ENCODE peak calls at places on chromosomes 11 and 22, in eight cellular contexts. One of them, this sample, is unnamed.

GRCh38 chr22:47627561-47628253 is 865.3 kb downstream of the TBC1D22A start:
- DNase-seq in psoas muscle: no peak
- DNase-seq in GM12878: no peak
- DNase-seq in transverse colon: no peak
- DNase-seq in A549: no peak
- DNase-seq in left ventricle myocardium inferior: no peak
- DNase-seq in cardiac muscle cell: no peak
- DNase-seq in CD8-positive, alpha-beta T cell: no peak
- DNase-seq in this sample: no peak

GRCh38 chr11:68724293-68724692 is 27.0 kb downstream of the TESMIN start:
- DNase-seq in CD8-positive, alpha-beta T cell: no peak
- DNase-seq in cardiac muscle cell: no peak
- DNase-seq in GM12878: no peak
- DNase-seq in left ventricle myocardium inferior: no peak
- DNase-seq in transverse colon: no peak
- DNase-seq in psoas muscle: no peak
- DNase-seq in A549: no peak
- DNase-seq in this sample: no peak

GRCh38 chr11:74950374-74950969 is 1.4 kb downstream of the SPCS2 start:
- DNase-seq in GM12878: peak; percentile 61
- DNase-seq in transverse colon: no peak
- DNase-seq in CD8-positive, alpha-beta T cell: no peak
- DNase-seq in psoas muscle: no peak
- DNase-seq in left ventricle myocardium inferior: no peak
- DNase-seq in A549: no peak
- DNase-seq in cardiac muscle cell: no peak
- DNase-seq in this sample: no peak

GRCh38 chr11:103832762-103833161 is 203.7 kb upstream of the DDI1 start:
- DNase-seq in left ventricle myocardium inferior: no peak
- DNase-seq in GM12878: no peak
- DNase-seq in transverse colon: no peak
- DNase-seq in cardiac muscle cell: no peak
- DNase-seq in CD8-positive, alpha-beta T cell: no peak
- DNase-seq in psoas muscle: no peak
- DNase-seq in A549: no peak
- DNase-seq in this sample: no peak

GRCh38 chr11:12201016-12201985 is 90.9 kb downstream of the MICAL2 start:
- DNase-seq in GM12878: no peak
- DNase-seq in transverse colon: no peak
- DNase-seq in psoas muscle: no peak
- DNase-seq in left ventricle myocardium inferior: peak; percentile 72
- DNase-seq in CD8-positive, alpha-beta T cell: no peak
- DNase-seq in cardiac muscle cell: peak; percentile 98
- DNase-seq in A549: peak; percentile 19
- DNase-seq in this sample: no peak

GRCh38 chr11:107789767-107790166 is 68.8 kb downstream of the SLC35F2 start:
- DNase-seq in GM12878: no peak
- DNase-seq in A549: no peak
- DNase-seq in left ventricle myocardium inferior: no peak
- DNase-seq in transverse colon: no peak
- DNase-seq in psoas muscle: no peak
- DNase-seq in CD8-positive, alpha-beta T cell: no peak
- DNase-seq in cardiac muscle cell: no peak
- DNase-seq in this sample: no peak

GRCh38 chr11:68673991-68674390 is 10.4 kb upstream of the GAL start:
- DNase-seq in left ventricle myocardium inferior: no peak
- DNase-seq in A549: no peak
- DNase-seq in transverse colon: no peak
- DNase-seq in psoas muscle: no peak
- DNase-seq in cardiac muscle cell: no peak
- DNase-seq in CD8-positive, alpha-beta T cell: no peak
- DNase-seq in GM12878: no peak
- DNase-seq in this sample: no peak

GRCh38 chr22:30637701-30638114 is 2.1 kb downstream of the SLC35E4 start:
- DNase-seq in cardiac muscle cell: no peak
- DNase-seq in GM12878: no peak
- DNase-seq in psoas muscle: no peak
- DNase-seq in transverse colon: no peak
- DNase-seq in CD8-positive, alpha-beta T cell: no peak
- DNase-seq in left ventricle myocardium inferior: no peak
- DNase-seq in A549: no peak
- DNase-seq in this sample: no peak

GRCh38 chr11:63919267-63920125 is 2.5 kb upstream of the RCOR2 start:
- DNase-seq in A549: no peak
- DNase-seq in GM12878: no peak
- DNase-seq in cardiac muscle cell: peak; percentile 53
- DNase-seq in transverse colon: peak; percentile 50
- DNase-seq in left ventricle myocardium inferior: peak; percentile 76
- DNase-seq in CD8-positive, alpha-beta T cell: no peak
- DNase-seq in psoas muscle: peak; percentile 39
- DNase-seq in this sample: no peak

GRCh38 chr11:47507016-47507631 is 45.8 kb downstream of the CELF1 start:
- DNase-seq in transverse colon: no peak
- DNase-seq in A549: no peak
- DNase-seq in psoas muscle: no peak
- DNase-seq in cardiac muscle cell: peak; percentile 8
- DNase-seq in left ventricle myocardium inferior: no peak
- DNase-seq in GM12878: peak; percentile 50
- DNase-seq in CD8-positive, alpha-beta T cell: no peak
- DNase-seq in this sample: no peak

GRCh38 chr11:27619936-27620335 is 80.3 kb downstream of the BDNF start:
- DNase-seq in psoas muscle: no peak
- DNase-seq in A549: no peak
- DNase-seq in left ventricle myocardium inferior: no peak
- DNase-seq in CD8-positive, alpha-beta T cell: no peak
- DNase-seq in transverse colon: no peak
- DNase-seq in cardiac muscle cell: no peak
- DNase-seq in GM12878: no peak
- DNase-seq in this sample: no peak

GRCh38 chr11:121070951-121071350 is 30.1 kb upstream of the TECTA start:
- DNase-seq in transverse colon: no peak
- DNase-seq in cardiac muscle cell: no peak
- DNase-seq in CD8-positive, alpha-beta T cell: no peak
- DNase-seq in psoas muscle: no peak
- DNase-seq in GM12878: no peak
- DNase-seq in left ventricle myocardium inferior: no peak
- DNase-seq in A549: no peak
- DNase-seq in this sample: no peak

GRCh38 chr11:9758676-9759518 is 95.0 kb downstream of the SWAP70 start:
- DNase-seq in psoas muscle: peak; percentile 87
- DNase-seq in left ventricle myocardium inferior: peak; percentile 90
- DNase-seq in A549: peak; percentile 77
- DNase-seq in transverse colon: peak; percentile 75
- DNase-seq in cardiac muscle cell: peak; percentile 90
- DNase-seq in GM12878: no peak
- DNase-seq in CD8-positive, alpha-beta T cell: peak; percentile 28
- DNase-seq in this sample: no peak

GRCh38 chr11:22044126-22044525 is 148.8 kb upstream of the ANO5 start:
- DNase-seq in psoas muscle: no peak
- DNase-seq in left ventricle myocardium inferior: no peak
- DNase-seq in transverse colon: no peak
- DNase-seq in GM12878: no peak
- DNase-seq in CD8-positive, alpha-beta T cell: no peak
- DNase-seq in A549: peak; percentile 56
- DNase-seq in cardiac muscle cell: no peak
- DNase-seq in this sample: no peak

GRCh38 chr11:62601114-62601363 is 626 bp downstream of the MTA2 start:
- DNase-seq in psoas muscle: peak; percentile 64
- DNase-seq in GM12878: no peak
- DNase-seq in left ventricle myocardium inferior: peak; percentile 62
- DNase-seq in A549: no peak
- DNase-seq in cardiac muscle cell: peak; percentile 41
- DNase-seq in CD8-positive, alpha-beta T cell: peak; percentile 39
- DNase-seq in transverse colon: peak; percentile 55
- DNase-seq in this sample: no peak

GRCh38 chr22:42446151-42446550 is 13.9 kb upstream of the NFAM1 start:
- DNase-seq in psoas muscle: no peak
- DNase-seq in A549: no peak
- DNase-seq in left ventricle myocardium inferior: no peak
- DNase-seq in CD8-positive, alpha-beta T cell: no peak
- DNase-seq in cardiac muscle cell: no peak
- DNase-seq in transverse colon: no peak
- DNase-seq in GM12878: no peak
- DNase-seq in this sample: no peak

GRCh38 chr11:74397531-74398243 is 546 bp downstream of the PGM2L1 start:
- DNase-seq in cardiac muscle cell: peak; percentile 18
- DNase-seq in A549: peak; percentile 72
- DNase-seq in CD8-positive, alpha-beta T cell: peak; percentile 16
- DNase-seq in transverse colon: peak; percentile 62
- DNase-seq in GM12878: no peak
- DNase-seq in psoas muscle: peak; percentile 24
- DNase-seq in left ventricle myocardium inferior: no peak
- DNase-seq in this sample: no peak

GRCh38 chr11:115920087-115920461 is 415.9 kb upstream of the CADM1 start:
- DNase-seq in transverse colon: no peak
- DNase-seq in GM12878: no peak
- DNase-seq in left ventricle myocardium inferior: no peak
- DNase-seq in CD8-positive, alpha-beta T cell: no peak
- DNase-seq in cardiac muscle cell: no peak
- DNase-seq in A549: no peak
- DNase-seq in psoas muscle: no peak
- DNase-seq in this sample: no peak

GRCh38 chr22:46732041-46732379 is 6.0 kb downstream of the CERK start:
- DNase-seq in left ventricle myocardium inferior: no peak
- DNase-seq in GM12878: no peak
- DNase-seq in transverse colon: no peak
- DNase-seq in cardiac muscle cell: no peak
- DNase-seq in CD8-positive, alpha-beta T cell: no peak
- DNase-seq in A549: no peak
- DNase-seq in psoas muscle: no peak
- DNase-seq in this sample: no peak

GRCh38 chr11:95066721-95067041 is at the start of gene SRSF8:
- DNase-seq in transverse colon: no peak
- DNase-seq in psoas muscle: no peak
- DNase-seq in A549: no peak
- DNase-seq in CD8-positive, alpha-beta T cell: no peak
- DNase-seq in cardiac muscle cell: no peak
- DNase-seq in left ventricle myocardium inferior: no peak
- DNase-seq in GM12878: no peak
- DNase-seq in this sample: no peak

GRCh38 chr11:6402561-6402981 is 12.3 kb downstream of the SMPD1 start:
- DNase-seq in GM12878: peak; percentile 76
- DNase-seq in CD8-positive, alpha-beta T cell: peak; percentile 67
- DNase-seq in transverse colon: peak; percentile 57
- DNase-seq in psoas muscle: no peak
- DNase-seq in left ventricle myocardium inferior: no peak
- DNase-seq in cardiac muscle cell: no peak
- DNase-seq in A549: no peak
- DNase-seq in this sample: no peak

DNA sequence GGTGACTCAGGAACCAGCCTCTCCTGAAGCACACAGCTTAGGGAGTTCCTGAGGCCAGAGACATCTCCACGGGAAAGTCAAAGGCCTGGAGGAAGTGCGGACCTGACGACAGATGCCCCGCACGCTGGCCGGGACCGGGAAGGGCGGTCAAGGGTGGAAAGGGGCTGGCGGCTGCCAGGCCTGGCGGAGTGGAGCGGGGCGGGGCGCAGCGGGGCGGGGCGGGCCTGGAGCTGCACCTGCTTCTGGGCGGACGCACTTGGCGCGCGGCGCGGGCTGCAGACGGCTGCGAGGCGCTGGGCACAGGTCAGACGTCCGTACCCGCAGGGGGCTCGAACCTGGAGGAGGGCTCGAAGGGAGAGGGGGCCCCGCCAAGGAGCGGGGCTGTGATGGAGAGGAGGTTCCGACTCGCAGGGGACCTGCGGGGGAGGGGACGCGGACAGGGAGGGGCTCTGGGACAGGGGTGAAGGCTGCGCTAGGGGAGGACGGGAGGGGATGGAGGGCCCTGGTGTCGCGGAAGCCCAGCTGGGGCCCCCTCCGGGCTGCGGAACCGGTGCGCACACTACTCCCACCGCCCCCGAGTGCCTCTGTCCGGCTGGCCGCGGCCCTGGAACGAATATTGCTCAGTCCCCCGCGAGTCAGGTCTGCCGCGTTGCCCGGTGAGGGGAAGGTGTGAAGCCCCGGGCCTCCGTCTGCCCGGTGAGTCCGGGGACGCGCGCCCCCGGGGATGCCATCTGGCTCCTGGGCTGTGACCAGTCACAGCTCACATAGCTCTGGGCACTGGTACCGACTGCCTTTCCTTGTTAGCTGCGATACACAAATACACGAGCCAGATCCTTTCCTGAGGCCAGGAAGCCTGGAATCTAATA is at the start of gene TMEM45B:
- DNase-seq in left ventricle myocardium inferior: no peak
- DNase-seq in GM12878: no peak
- DNase-seq in CD8-positive, alpha-beta T cell: peak; percentile 9
- DNase-seq in A549: no peak
- DNase-seq in cardiac muscle cell: peak; percentile 4
- DNase-seq in transverse colon: peak; percentile 82
- DNase-seq in psoas muscle: no peak
- DNase-seq in this sample: no peak
- H3K4me3 ChIP-seq in left ventricle myocardium inferior: peak within 1 kb of the TSS; percentile 41
- H3K4me3 ChIP-seq in GM12878: no peak within 1 kb of the TSS
- H3K4me3 ChIP-seq in CD8-positive, alpha-beta T cell: peak within 1 kb of the TSS; percentile 42
- H3K4me3 ChIP-seq in A549: peak within 1 kb of the TSS; percentile 34
- H3K4me3 ChIP-seq in cardiac muscle cell: peak within 1 kb of the TSS; percentile 27
- H3K4me3 ChIP-seq in transverse colon: peak within 1 kb of the TSS; percentile 24
- H3K4me3 ChIP-seq in psoas muscle: no peak within 1 kb of the TSS
- H3K4me3 ChIP-seq in this sample: peak within 1 kb of the TSS; percentile 57

GRCh38 chr11:32154275-32154674 is 63.4 kb downstream of the RCN1 start:
- DNase-seq in CD8-positive, alpha-beta T cell: no peak
- DNase-seq in GM12878: peak; percentile 62
- DNase-seq in transverse colon: no peak
- DNase-seq in psoas muscle: no peak
- DNase-seq in A549: peak; percentile 18
- DNase-seq in left ventricle myocardium inferior: no peak
- DNase-seq in cardiac muscle cell: peak; percentile 64
- DNase-seq in this sample: no peak
- TF ChIP-seq CTCF in CD8-positive, alpha-beta T cell: no peak
- TF ChIP-seq CTCF in GM12878: no peak
- TF ChIP-seq CTCF in transverse colon: no peak
- TF ChIP-seq CTCF in psoas muscle: no peak
- TF ChIP-seq CTCF in A549: no peak
- TF ChIP-seq CTCF in left ventricle myocardium inferior: no peak
- TF ChIP-seq CTCF in cardiac muscle cell: peak; percentile 31
- TF ChIP-seq CTCF in this sample: no peak

GRCh38 chr11:65315204-65315865 is 669 bp downstream of the CDC42EP2 start:
- DNase-seq in CD8-positive, alpha-beta T cell: peak; percentile 75
- DNase-seq in psoas muscle: peak; percentile 81
- DNase-seq in transverse colon: peak; percentile 85
- DNase-seq in A549: peak; percentile 78
- DNase-seq in GM12878: no peak
- DNase-seq in cardiac muscle cell: peak; percentile 80
- DNase-seq in left ventricle myocardium inferior: peak; percentile 82
- DNase-seq in this sample: no peak
- H3K4me1 ChIP-seq in CD8-positive, alpha-beta T cell: peaks cover 15% of the 10 kb centered on the region
- H3K4me1 ChIP-seq in psoas muscle: peaks cover 19% of the 10 kb centered on the region
- H3K4me1 ChIP-seq in transverse colon: peaks cover 20% of the 10 kb centered on the region
- H3K4me1 ChIP-seq in A549: peaks cover 49% of the 10 kb centered on the region
- H3K4me1 ChIP-seq in GM12878: no peaks in the 10 kb centered on the region
- H3K4me1 ChIP-seq in cardiac muscle cell: peaks cover 9% of the 10 kb centered on the region
- H3K4me1 ChIP-seq in left ventricle myocardium inferior: peaks cover 89% of the 10 kb centered on the region
- H3K4me1 ChIP-seq in this sample: peaks cover 28% of the 10 kb centered on the region

DNA sequence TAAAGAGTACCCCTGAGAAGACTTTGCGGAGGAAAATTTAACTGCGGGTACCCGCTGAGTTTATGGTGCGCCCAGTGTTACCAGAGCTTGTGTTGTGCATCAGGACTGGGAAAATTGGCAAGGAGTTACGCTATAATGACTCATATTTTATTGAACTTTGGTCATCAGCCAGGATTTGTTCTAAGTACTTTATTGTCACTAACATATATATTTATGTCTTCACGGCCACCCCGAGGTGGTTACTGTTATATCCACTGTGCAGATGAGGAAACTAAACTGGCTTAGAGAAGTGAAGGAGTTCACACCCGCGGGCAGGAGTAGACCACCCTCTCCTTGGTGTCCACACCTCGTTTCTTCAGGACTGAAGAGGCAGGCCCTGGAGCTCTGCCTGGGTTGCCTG is 662 bp downstream of the ACCS start:
- DNase-seq in transverse colon: peak; percentile 39
- DNase-seq in cardiac muscle cell: peak; percentile 79
- DNase-seq in GM12878: no peak
- DNase-seq in psoas muscle: no peak
- DNase-seq in CD8-positive, alpha-beta T cell: no peak
- DNase-seq in left ventricle myocardium inferior: no peak
- DNase-seq in A549: peak; percentile 46
- DNase-seq in this sample: no peak
- H3K4me3 ChIP-seq in transverse colon: peak overlapping the region; percentile 71
- H3K4me3 ChIP-seq in cardiac muscle cell: peak overlapping the region; percentile 28
- H3K4me3 ChIP-seq in GM12878: peak overlapping the region; percentile 80
- H3K4me3 ChIP-seq in psoas muscle: peak overlapping the region; percentile 72
- H3K4me3 ChIP-seq in CD8-positive, alpha-beta T cell: peak overlapping the region; percentile 83
- H3K4me3 ChIP-seq in left ventricle myocardium inferior: peak overlapping the region; percentile 76
- H3K4me3 ChIP-seq in A549: peak overlapping the region; percentile 75
- H3K4me3 ChIP-seq in this sample: peak overlapping the region; percentile 73